ENCODE peak calls at places on chromosomes 2 and 18, in eight cellular contexts. F, L, D, W, P, Z, J and X are unnamed samples.

GRCh38 chr18:75455249-75456183 is 28.0 kb upstream of the SMIM21 start:
- DNase-seq in F (no peak), L (no peak), D (no peak), W (no peak), P (peak), Z (no peak), J (no peak), X (no peak)

GRCh38 chr2:128545829-128546228 is 227.2 kb upstream of the HS6ST1 start:
- DNase-seq in F (no peak), L (no peak), D (no peak), W (no peak), P (no peak), Z (no peak), J (no peak), X (no peak)

GRCh38 chr2:239934571-239935171 is 90.5 kb downstream of the NDUFA10 start:
- DNase-seq in F (peak), L (no peak), D (peak), W (peak), P (peak), Z (peak), J (peak), X (no peak)

GRCh38 chr2:187976667-187977333 is 314.9 kb upstream of the GULP1 start:
- DNase-seq in F (no peak), L (no peak), D (no peak), W (no peak), P (peak), Z (no peak), J (no peak), X (no peak)

GRCh38 chr2:119234021-119235019 is 10.7 kb downstream of the STEAP3 start:
- DNase-seq in F (peak), L (no peak), D (no peak), W (no peak), P (peak), Z (peak), J (no peak), X (no peak)

GRCh38 chr2:142930835-142931398 is 53.5 kb downstream of the KYNU start:
- DNase-seq in F (no peak), L (no peak), D (no peak), W (no peak), P (no peak), Z (no peak), J (no peak), X (no peak)

GRCh38 chr2:55010149-55010591 is 40.1 kb downstream of the RTN4 start:
- DNase-seq in F (no peak), L (peak), D (peak), W (peak), P (peak), Z (peak), J (peak), X (no peak)

GRCh38 chr18:33844232-33844631 is 266.2 kb downstream of the ASXL3 start:
- DNase-seq in F (no peak), L (no peak), D (no peak), W (no peak), P (no peak), Z (no peak), J (no peak), X (no peak)

GRCh38 chr2:99636432-99637034 is 146.7 kb upstream of the REV1 start:
- DNase-seq in F (no peak), L (peak), D (peak), W (peak), P (no peak), Z (peak), J (no peak), X (no peak)

GRCh38 chr2:236820763-236821344 is 251.2 kb downstream of the ACKR3 start:
- DNase-seq in F (no peak), L (no peak), D (no peak), W (no peak), P (no peak), Z (no peak), J (no peak), X (no peak)

GRCh38 chr2:174442546-174443510 is 44.0 kb downstream of the GPR155 start:
- DNase-seq in F (no peak), L (no peak), D (no peak), W (no peak), P (peak), Z (peak), J (no peak), X (peak)

GRCh38 chr2:48527211-48527880 is 2.6 kb upstream of the STON1 start:
- DNase-seq in F (no peak), L (no peak), D (no peak), W (no peak), P (peak), Z (no peak), J (no peak), X (no peak)

GRCh38 chr2:54402350-54402749 is 53.8 kb upstream of the SPTBN1 start:
- DNase-seq in F (peak), L (no peak), D (peak), W (no peak), P (no peak), Z (no peak), J (no peak), X (no peak)

GRCh38 chr2:82139979-82140611 is 1835.5 kb upstream of the LRRTM1 start:
- DNase-seq in F (no peak), L (no peak), D (no peak), W (no peak), P (no peak), Z (no peak), J (peak), X (no peak)

GRCh38 chr2:104474725-104475124 is 379.2 kb upstream of the POU3F3 start:
- DNase-seq in F (no peak), L (no peak), D (no peak), W (no peak), P (no peak), Z (no peak), J (no peak), X (no peak)

GRCh38 chr18:73462092-73462491 is 594.3 kb upstream of the NETO1 start:
- DNase-seq in F (no peak), L (no peak), D (peak), W (no peak), P (no peak), Z (no peak), J (peak), X (no peak)

GRCh38 chr18:61851940-61852451 is 40.8 kb downstream of the RNF152 start:
- DNase-seq in F (no peak), L (no peak), D (no peak), W (no peak), P (no peak), Z (no peak), J (no peak), X (peak)

DNA sequence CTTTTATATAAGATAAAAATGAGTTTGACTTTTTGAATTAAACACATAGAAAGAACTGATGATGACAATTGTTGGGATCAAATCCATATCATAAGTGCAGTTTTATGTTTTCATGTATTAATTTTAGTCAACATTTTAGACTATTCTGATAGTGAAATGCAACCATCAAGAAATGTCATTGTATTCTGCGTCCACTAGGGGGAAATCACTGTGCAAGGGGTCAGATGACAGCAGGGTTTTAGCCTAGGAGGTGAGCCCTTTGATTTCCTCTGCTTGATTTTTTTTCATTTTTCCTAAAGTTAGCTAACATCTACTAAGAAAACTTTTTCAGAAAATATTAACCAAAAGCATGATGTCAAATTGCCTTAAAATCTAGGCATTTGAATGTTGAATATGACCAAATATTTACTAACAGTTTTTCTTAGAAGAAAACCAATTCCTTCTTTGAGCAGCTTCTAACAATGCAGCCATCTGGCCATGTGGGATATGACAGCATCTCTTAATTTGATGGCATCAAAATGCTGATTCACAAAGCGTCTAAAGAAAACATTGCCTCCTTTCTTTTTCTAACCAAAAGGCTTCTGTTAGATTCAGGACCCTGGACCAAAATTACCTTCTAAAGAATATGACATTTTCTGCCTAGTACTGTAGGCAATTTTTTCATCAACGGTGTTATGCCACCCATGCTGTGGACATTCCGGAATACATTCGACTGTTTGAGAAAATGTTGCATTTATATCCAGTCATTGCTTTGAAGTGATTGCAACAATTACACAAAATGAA is 141.5 kb downstream of the SPHKAP start:
- DNase-seq in F (peak), L (no peak), D (no peak), W (no peak), P (peak), Z (peak), J (no peak), X (no peak)
- TF ChIP-seq CTCF in F (peak), L (peak), D (peak), W (peak), P (peak), Z (peak), J (peak), X (peak)

DNA sequence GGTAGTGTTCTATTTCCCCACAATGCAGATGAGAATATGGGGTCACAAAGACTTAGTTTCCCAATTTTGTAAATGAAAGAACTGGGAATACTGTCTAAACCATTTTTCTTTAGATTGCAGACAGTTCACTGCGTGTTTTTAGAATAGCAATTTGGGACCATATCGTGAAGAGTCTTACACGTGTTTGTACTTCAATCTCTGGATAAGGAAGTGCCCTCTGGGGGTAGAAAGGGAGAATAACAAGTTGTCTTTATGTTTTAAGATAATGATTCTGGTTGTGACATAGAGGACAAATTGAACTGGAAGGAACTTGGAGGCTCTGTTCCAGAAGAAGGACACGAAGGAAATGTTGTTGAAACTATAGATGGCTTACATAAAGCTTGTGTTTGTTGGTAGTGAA is 457.7 kb downstream of the CBLN2 start:
- DNase-seq in F (peak), L (no peak), D (no peak), W (no peak), P (peak), Z (peak), J (no peak), X (no peak)
- TF ChIP-seq CTCF in F (peak), L (peak), D (peak), W (no peak), P (peak), Z (peak), J (no peak), X (no peak)

DNA sequence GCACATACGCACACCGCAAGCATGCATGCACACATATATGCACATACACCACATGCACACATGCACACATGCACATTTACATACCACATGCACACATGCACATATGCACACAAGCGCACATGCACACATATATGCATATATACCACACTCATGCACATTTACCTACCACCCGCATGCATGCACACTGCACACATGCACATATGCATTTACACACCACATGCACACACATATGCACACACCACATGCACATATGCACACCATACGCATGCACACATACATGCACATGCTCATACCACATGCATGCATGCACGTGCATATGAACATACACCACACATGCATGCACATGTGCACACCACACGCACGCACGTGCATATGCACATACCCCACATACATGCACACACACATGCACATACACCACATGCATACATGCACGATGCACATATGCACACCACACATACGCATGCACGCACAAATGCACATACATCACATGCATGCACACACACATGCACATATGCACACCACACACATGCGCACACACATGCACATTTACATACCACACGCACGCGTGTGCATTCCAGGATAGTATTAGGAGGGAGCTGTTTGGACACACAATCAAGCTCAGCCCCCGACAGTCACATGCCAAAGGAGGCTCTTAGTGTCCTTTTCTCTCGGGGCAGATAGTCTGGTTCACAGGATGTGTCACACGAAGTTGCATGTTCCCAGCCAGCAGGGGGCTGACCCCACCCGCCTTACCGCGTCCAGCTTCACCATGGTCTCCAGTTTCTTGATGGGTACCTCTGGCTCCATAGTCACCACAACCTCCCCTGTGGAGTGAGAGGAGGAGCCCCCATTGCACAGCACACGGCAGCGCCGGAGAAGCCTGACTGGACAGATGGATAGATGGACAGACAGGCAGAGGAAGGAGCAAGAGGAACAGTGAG is 5.9 kb downstream of the OTOF start:
- DNase-seq in F (no peak), L (no peak), D (no peak), W (no peak), P (no peak), Z (no peak), J (no peak), X (no peak)
- TF ChIP-seq CTCF in F (peak), L (no peak), D (no peak), W (no peak), P (peak), Z (no peak), J (no peak), X (no peak)

GRCh38 chr2:31079665-31080064 is 58.6 kb downstream of the GALNT14 start:
- DNase-seq in F (peak), L (no peak), D (no peak), W (no peak), P (peak), Z (no peak), J (no peak), X (no peak)
- TF ChIP-seq CTCF in F (peak), L (no peak), D (peak), W (no peak), P (peak), Z (peak), J (no peak), X (peak)